ENCODE peak calls at places on chromosome 18, in five cellular contexts. One of them, this sample, is unnamed.

GRCh38 chr18:63208676-63209075 is 110.9 kb downstream of the BCL2 start:
- DNase-seq in NCI-H2171 treated with DMSO at 0.1 percent for 48 hours: no peak
- DNase-seq in stimulated activated CD4-positive, alpha-beta T cell treated with anti-CD3 and anti-CD28 coated beads, Interleukin-15, amount 100 ng/mL, for 24 hours: no peak
- DNase-seq in AG20443: no peak
- DNase-seq in activated CD4-positive, CD25-positive, alpha-beta regulatory T cell: no peak
- DNase-seq in this sample: no peak

GRCh38 chr18:51068111-51068510 is 38.1 kb downstream of the SMAD4 start:
- DNase-seq in activated CD4-positive, CD25-positive, alpha-beta regulatory T cell: no peak
- DNase-seq in stimulated activated CD4-positive, alpha-beta T cell treated with anti-CD3 and anti-CD28 coated beads, Interleukin-15, amount 100 ng/mL, for 24 hours: no peak
- DNase-seq in AG20443: peak
- DNase-seq in NCI-H2171 treated with DMSO at 0.1 percent for 48 hours: no peak
- DNase-seq in this sample: no peak

GRCh38 chr18:12906119-12906518 is 22.1 kb upstream of the PTPN2 start:
- DNase-seq in NCI-H2171 treated with DMSO at 0.1 percent for 48 hours: no peak
- DNase-seq in activated CD4-positive, CD25-positive, alpha-beta regulatory T cell: no peak
- DNase-seq in stimulated activated CD4-positive, alpha-beta T cell treated with anti-CD3 and anti-CD28 coated beads, Interleukin-15, amount 100 ng/mL, for 24 hours: no peak
- DNase-seq in AG20443: no peak
- DNase-seq in this sample: no peak

GRCh38 chr18:9218052-9218451 is 81.5 kb downstream of the ANKRD12 start:
- DNase-seq in NCI-H2171 treated with DMSO at 0.1 percent for 48 hours: no peak
- DNase-seq in AG20443: no peak
- DNase-seq in stimulated activated CD4-positive, alpha-beta T cell treated with anti-CD3 and anti-CD28 coated beads, Interleukin-15, amount 100 ng/mL, for 24 hours: no peak
- DNase-seq in activated CD4-positive, CD25-positive, alpha-beta regulatory T cell: no peak
- DNase-seq in this sample: no peak

GRCh38 chr18:63160172-63160995 is 159.2 kb downstream of the BCL2 start:
- DNase-seq in stimulated activated CD4-positive, alpha-beta T cell treated with anti-CD3 and anti-CD28 coated beads, Interleukin-15, amount 100 ng/mL, for 24 hours: no peak
- DNase-seq in activated CD4-positive, CD25-positive, alpha-beta regulatory T cell: peak
- DNase-seq in NCI-H2171 treated with DMSO at 0.1 percent for 48 hours: no peak
- DNase-seq in AG20443: no peak
- DNase-seq in this sample: no peak

GRCh38 chr18:35247412-35248249 is 6.8 kb downstream of the ZNF397 start:
- DNase-seq in AG20443: no peak
- DNase-seq in activated CD4-positive, CD25-positive, alpha-beta regulatory T cell: no peak
- DNase-seq in stimulated activated CD4-positive, alpha-beta T cell treated with anti-CD3 and anti-CD28 coated beads, Interleukin-15, amount 100 ng/mL, for 24 hours: no peak
- DNase-seq in NCI-H2171 treated with DMSO at 0.1 percent for 48 hours: no peak
- DNase-seq in this sample: no peak

GRCh38 chr18:35043207-35043606 is 2.0 kb downstream of the MAPRE2 start:
- DNase-seq in activated CD4-positive, CD25-positive, alpha-beta regulatory T cell: no peak
- DNase-seq in AG20443: no peak
- DNase-seq in stimulated activated CD4-positive, alpha-beta T cell treated with anti-CD3 and anti-CD28 coated beads, Interleukin-15, amount 100 ng/mL, for 24 hours: no peak
- DNase-seq in NCI-H2171 treated with DMSO at 0.1 percent for 48 hours: no peak
- DNase-seq in this sample: no peak

GRCh38 chr18:12010187-12010802 is 29.0 kb downstream of the IMPA2 start:
- DNase-seq in activated CD4-positive, CD25-positive, alpha-beta regulatory T cell: no peak
- DNase-seq in stimulated activated CD4-positive, alpha-beta T cell treated with anti-CD3 and anti-CD28 coated beads, Interleukin-15, amount 100 ng/mL, for 24 hours: no peak
- DNase-seq in NCI-H2171 treated with DMSO at 0.1 percent for 48 hours: no peak
- DNase-seq in AG20443: no peak
- DNase-seq in this sample: no peak

GRCh38 chr18:59428018-59428417 is 69.0 kb upstream of the LMAN1 start:
- DNase-seq in NCI-H2171 treated with DMSO at 0.1 percent for 48 hours: no peak
- DNase-seq in activated CD4-positive, CD25-positive, alpha-beta regulatory T cell: no peak
- DNase-seq in AG20443: no peak
- DNase-seq in stimulated activated CD4-positive, alpha-beta T cell treated with anti-CD3 and anti-CD28 coated beads, Interleukin-15, amount 100 ng/mL, for 24 hours: no peak
- DNase-seq in this sample: no peak

GRCh38 chr18:35028556-35028955 is 12.7 kb upstream of the MAPRE2 start:
- DNase-seq in NCI-H2171 treated with DMSO at 0.1 percent for 48 hours: no peak
- DNase-seq in AG20443: peak
- DNase-seq in stimulated activated CD4-positive, alpha-beta T cell treated with anti-CD3 and anti-CD28 coated beads, Interleukin-15, amount 100 ng/mL, for 24 hours: no peak
- DNase-seq in activated CD4-positive, CD25-positive, alpha-beta regulatory T cell: no peak
- DNase-seq in this sample: no peak

GRCh38 chr18:74239567-74239966 is 52.2 kb downstream of the CYB5A start:
- DNase-seq in AG20443: no peak
- DNase-seq in NCI-H2171 treated with DMSO at 0.1 percent for 48 hours: no peak
- DNase-seq in activated CD4-positive, CD25-positive, alpha-beta regulatory T cell: no peak
- DNase-seq in stimulated activated CD4-positive, alpha-beta T cell treated with anti-CD3 and anti-CD28 coated beads, Interleukin-15, amount 100 ng/mL, for 24 hours: no peak
- DNase-seq in this sample: no peak

GRCh38 chr18:3297025-3297984 is 35.4 kb downstream of the MYL12B start:
- DNase-seq in stimulated activated CD4-positive, alpha-beta T cell treated with anti-CD3 and anti-CD28 coated beads, Interleukin-15, amount 100 ng/mL, for 24 hours: peak
- DNase-seq in NCI-H2171 treated with DMSO at 0.1 percent for 48 hours: peak
- DNase-seq in AG20443: peak
- DNase-seq in activated CD4-positive, CD25-positive, alpha-beta regulatory T cell: peak
- DNase-seq in this sample: peak

GRCh38 chr18:8952174-8952573 is 150.3 kb upstream of the NDUFV2 start:
- DNase-seq in AG20443: no peak
- DNase-seq in NCI-H2171 treated with DMSO at 0.1 percent for 48 hours: no peak
- DNase-seq in activated CD4-positive, CD25-positive, alpha-beta regulatory T cell: no peak
- DNase-seq in stimulated activated CD4-positive, alpha-beta T cell treated with anti-CD3 and anti-CD28 coated beads, Interleukin-15, amount 100 ng/mL, for 24 hours: no peak
- DNase-seq in this sample: no peak

GRCh38 chr18:27695509-27695908 is 481.4 kb downstream of the CDH2 start:
- DNase-seq in NCI-H2171 treated with DMSO at 0.1 percent for 48 hours: no peak
- DNase-seq in AG20443: no peak
- DNase-seq in activated CD4-positive, CD25-positive, alpha-beta regulatory T cell: no peak
- DNase-seq in stimulated activated CD4-positive, alpha-beta T cell treated with anti-CD3 and anti-CD28 coated beads, Interleukin-15, amount 100 ng/mL, for 24 hours: no peak
- DNase-seq in this sample: no peak

GRCh38 chr18:46222710-46223360 is 118.7 kb downstream of the HAUS1 start:
- DNase-seq in NCI-H2171 treated with DMSO at 0.1 percent for 48 hours: no peak
- DNase-seq in stimulated activated CD4-positive, alpha-beta T cell treated with anti-CD3 and anti-CD28 coated beads, Interleukin-15, amount 100 ng/mL, for 24 hours: no peak
- DNase-seq in AG20443: no peak
- DNase-seq in activated CD4-positive, CD25-positive, alpha-beta regulatory T cell: no peak
- DNase-seq in this sample: no peak

GRCh38 chr18:3357516-3357915 is 92.5 kb upstream of the TGIF1 start:
- DNase-seq in NCI-H2171 treated with DMSO at 0.1 percent for 48 hours: no peak
- DNase-seq in activated CD4-positive, CD25-positive, alpha-beta regulatory T cell: no peak
- DNase-seq in stimulated activated CD4-positive, alpha-beta T cell treated with anti-CD3 and anti-CD28 coated beads, Interleukin-15, amount 100 ng/mL, for 24 hours: no peak
- DNase-seq in AG20443: no peak
- DNase-seq in this sample: no peak

GRCh38 chr18:52326001-52326400 is 14.0 kb upstream of the DCC start:
- DNase-seq in activated CD4-positive, CD25-positive, alpha-beta regulatory T cell: no peak
- DNase-seq in AG20443: no peak
- DNase-seq in NCI-H2171 treated with DMSO at 0.1 percent for 48 hours: no peak
- DNase-seq in stimulated activated CD4-positive, alpha-beta T cell treated with anti-CD3 and anti-CD28 coated beads, Interleukin-15, amount 100 ng/mL, for 24 hours: no peak
- DNase-seq in this sample: no peak

GRCh38 chr18:76568726-76569125 is 73.7 kb upstream of the ZNF516 start:
- DNase-seq in NCI-H2171 treated with DMSO at 0.1 percent for 48 hours: no peak
- DNase-seq in activated CD4-positive, CD25-positive, alpha-beta regulatory T cell: no peak
- DNase-seq in stimulated activated CD4-positive, alpha-beta T cell treated with anti-CD3 and anti-CD28 coated beads, Interleukin-15, amount 100 ng/mL, for 24 hours: no peak
- DNase-seq in AG20443: no peak
- DNase-seq in this sample: no peak

GRCh38 chr18:10015288-10015701 is 101.5 kb downstream of the VAPA start:
- DNase-seq in AG20443: peak
- DNase-seq in stimulated activated CD4-positive, alpha-beta T cell treated with anti-CD3 and anti-CD28 coated beads, Interleukin-15, amount 100 ng/mL, for 24 hours: no peak
- DNase-seq in NCI-H2171 treated with DMSO at 0.1 percent for 48 hours: no peak
- DNase-seq in activated CD4-positive, CD25-positive, alpha-beta regulatory T cell: no peak
- DNase-seq in this sample: no peak

GRCh38 chr18:24014986-24015896 is 687 bp downstream of the TTC39C start:
- DNase-seq in stimulated activated CD4-positive, alpha-beta T cell treated with anti-CD3 and anti-CD28 coated beads, Interleukin-15, amount 100 ng/mL, for 24 hours: peak
- DNase-seq in activated CD4-positive, CD25-positive, alpha-beta regulatory T cell: peak
- DNase-seq in AG20443: peak
- DNase-seq in NCI-H2171 treated with DMSO at 0.1 percent for 48 hours: peak
- DNase-seq in this sample: no peak

GRCh38 chr18:27871731-27872130 is 305.2 kb downstream of the CDH2 start:
- DNase-seq in stimulated activated CD4-positive, alpha-beta T cell treated with anti-CD3 and anti-CD28 coated beads, Interleukin-15, amount 100 ng/mL, for 24 hours: no peak
- DNase-seq in activated CD4-positive, CD25-positive, alpha-beta regulatory T cell: no peak
- DNase-seq in AG20443: no peak
- DNase-seq in NCI-H2171 treated with DMSO at 0.1 percent for 48 hours: peak
- DNase-seq in this sample: no peak

GRCh38 chr18:12023375-12023774 is 42.1 kb downstream of the IMPA2 start:
- DNase-seq in activated CD4-positive, CD25-positive, alpha-beta regulatory T cell: no peak
- DNase-seq in stimulated activated CD4-positive, alpha-beta T cell treated with anti-CD3 and anti-CD28 coated beads, Interleukin-15, amount 100 ng/mL, for 24 hours: no peak
- DNase-seq in AG20443: no peak
- DNase-seq in NCI-H2171 treated with DMSO at 0.1 percent for 48 hours: no peak
- DNase-seq in this sample: no peak

GRCh38 chr18:77101410-77102245 is 31.0 kb downstream of the MBP start:
- DNase-seq in stimulated activated CD4-positive, alpha-beta T cell treated with anti-CD3 and anti-CD28 coated beads, Interleukin-15, amount 100 ng/mL, for 24 hours: peak
- DNase-seq in NCI-H2171 treated with DMSO at 0.1 percent for 48 hours: no peak
- DNase-seq in AG20443: peak
- DNase-seq in activated CD4-positive, CD25-positive, alpha-beta regulatory T cell: no peak
- DNase-seq in this sample: peak

GRCh38 chr18:24530630-24531111 is 70.2 kb downstream of the HRH4 start:
- DNase-seq in activated CD4-positive, CD25-positive, alpha-beta regulatory T cell: no peak
- DNase-seq in AG20443: peak
- DNase-seq in stimulated activated CD4-positive, alpha-beta T cell treated with anti-CD3 and anti-CD28 coated beads, Interleukin-15, amount 100 ng/mL, for 24 hours: peak
- DNase-seq in NCI-H2171 treated with DMSO at 0.1 percent for 48 hours: no peak
- DNase-seq in this sample: no peak

GRCh38 chr18:59799383-59800015 is 100.3 kb upstream of the PMAIP1 start:
- DNase-seq in stimulated activated CD4-positive, alpha-beta T cell treated with anti-CD3 and anti-CD28 coated beads, Interleukin-15, amount 100 ng/mL, for 24 hours: no peak
- DNase-seq in NCI-H2171 treated with DMSO at 0.1 percent for 48 hours: peak
- DNase-seq in AG20443: peak
- DNase-seq in activated CD4-positive, CD25-positive, alpha-beta regulatory T cell: no peak
- DNase-seq in this sample: no peak

GRCh38 chr18:10249270-10249669 is 205.2 kb upstream of the APCDD1 start:
- DNase-seq in stimulated activated CD4-positive, alpha-beta T cell treated with anti-CD3 and anti-CD28 coated beads, Interleukin-15, amount 100 ng/mL, for 24 hours: no peak
- DNase-seq in activated CD4-positive, CD25-positive, alpha-beta regulatory T cell: no peak
- DNase-seq in AG20443: no peak
- DNase-seq in NCI-H2171 treated with DMSO at 0.1 percent for 48 hours: no peak
- DNase-seq in this sample: no peak

GRCh38 chr18:48215876-48216638 is 193.1 kb downstream of the ZBTB7C start:
- DNase-seq in NCI-H2171 treated with DMSO at 0.1 percent for 48 hours: no peak
- DNase-seq in AG20443: no peak
- DNase-seq in stimulated activated CD4-positive, alpha-beta T cell treated with anti-CD3 and anti-CD28 coated beads, Interleukin-15, amount 100 ng/mL, for 24 hours: no peak
- DNase-seq in activated CD4-positive, CD25-positive, alpha-beta regulatory T cell: no peak
- DNase-seq in this sample: no peak

This sample was measured in activated naive CD8-positive, alpha-beta T cell treated with anti-CD3 and anti-CD28 coated beads, Interleukin-2, amount 50 U/mL, for 16 hours.